ENCODE peak calls at places on chromosomes 5 and 9, in nine cellular contexts. One of them, this sample, is unnamed.

GRCh38 chr5:55982957-55983381 is 11.8 kb downstream of the IL6ST start:
- DNase-seq in AG20443: no peak
- DNase-seq in fibroblast of pulmonary artery: peak
- DNase-seq in stimulated activated naive CD4-positive, alpha-beta T cell treated with Interleukin-2 at 50 U/mL for 16 hours: no peak
- DNase-seq in lower lobe of right lung: no peak
- DNase-seq in hippocampal formation: no peak
- DNase-seq in GM10248: no peak
- DNase-seq in Ammon's horn: no peak
- DNase-seq in HT-29: peak
- DNase-seq in this sample: no peak

GRCh38 chr5:139745121-139745799 is 50.3 kb upstream of the PSD2 start:
- DNase-seq in AG20443: peak
- DNase-seq in fibroblast of pulmonary artery: peak
- DNase-seq in stimulated activated naive CD4-positive, alpha-beta T cell treated with Interleukin-2 at 50 U/mL for 16 hours: peak
- DNase-seq in lower lobe of right lung: no peak
- DNase-seq in hippocampal formation: no peak
- DNase-seq in GM10248: no peak
- DNase-seq in Ammon's horn: no peak
- DNase-seq in HT-29: no peak
- DNase-seq in this sample: peak

GRCh38 chr5:179125789-179126505 is 65.8 kb downstream of the ZNF354C start:
- DNase-seq in AG20443: no peak
- DNase-seq in fibroblast of pulmonary artery: no peak
- DNase-seq in stimulated activated naive CD4-positive, alpha-beta T cell treated with Interleukin-2 at 50 U/mL for 16 hours: no peak
- DNase-seq in lower lobe of right lung: peak
- DNase-seq in hippocampal formation: no peak
- DNase-seq in GM10248: no peak
- DNase-seq in Ammon's horn: no peak
- DNase-seq in HT-29: no peak
- DNase-seq in this sample: no peak

GRCh38 chr5:132220476-132220875 is 7.2 kb downstream of the P4HA2 start:
- DNase-seq in AG20443: peak
- DNase-seq in fibroblast of pulmonary artery: peak
- DNase-seq in stimulated activated naive CD4-positive, alpha-beta T cell treated with Interleukin-2 at 50 U/mL for 16 hours: no peak
- DNase-seq in lower lobe of right lung: no peak
- DNase-seq in hippocampal formation: no peak
- DNase-seq in GM10248: no peak
- DNase-seq in Ammon's horn: no peak
- DNase-seq in HT-29: no peak
- DNase-seq in this sample: no peak

GRCh38 chr9:114382951-114383865 is 4.6 kb downstream of the AKNA start:
- DNase-seq in AG20443: peak
- DNase-seq in fibroblast of pulmonary artery: peak
- DNase-seq in stimulated activated naive CD4-positive, alpha-beta T cell treated with Interleukin-2 at 50 U/mL for 16 hours: peak
- DNase-seq in lower lobe of right lung: no peak
- DNase-seq in hippocampal formation: peak
- DNase-seq in GM10248: peak
- DNase-seq in Ammon's horn: no peak
- DNase-seq in HT-29: no peak
- DNase-seq in this sample: no peak

GRCh38 chr5:111512026-111512405 is 319 bp downstream of the STARD4 start:
- DNase-seq in AG20443: no peak
- DNase-seq in fibroblast of pulmonary artery: peak
- DNase-seq in stimulated activated naive CD4-positive, alpha-beta T cell treated with Interleukin-2 at 50 U/mL for 16 hours: no peak
- DNase-seq in lower lobe of right lung: no peak
- DNase-seq in hippocampal formation: no peak
- DNase-seq in GM10248: peak
- DNase-seq in Ammon's horn: peak
- DNase-seq in HT-29: no peak
- DNase-seq in this sample: no peak

GRCh38 chr9:119071636-119072035 is 297.6 kb downstream of the BRINP1 start:
- DNase-seq in AG20443: no peak
- DNase-seq in fibroblast of pulmonary artery: no peak
- DNase-seq in stimulated activated naive CD4-positive, alpha-beta T cell treated with Interleukin-2 at 50 U/mL for 16 hours: no peak
- DNase-seq in lower lobe of right lung: no peak
- DNase-seq in hippocampal formation: no peak
- DNase-seq in GM10248: no peak
- DNase-seq in Ammon's horn: no peak
- DNase-seq in HT-29: no peak
- DNase-seq in this sample: no peak

GRCh38 chr5:122067330-122067885 is 10.7 kb downstream of the LOX start:
- DNase-seq in AG20443: no peak
- DNase-seq in fibroblast of pulmonary artery: no peak
- DNase-seq in stimulated activated naive CD4-positive, alpha-beta T cell treated with Interleukin-2 at 50 U/mL for 16 hours: no peak
- DNase-seq in lower lobe of right lung: no peak
- DNase-seq in hippocampal formation: no peak
- DNase-seq in GM10248: no peak
- DNase-seq in Ammon's horn: no peak
- DNase-seq in HT-29: no peak
- DNase-seq in this sample: no peak

GRCh38 chr9:94768766-94769165 is 42.3 kb downstream of the AOPEP start:
- DNase-seq in AG20443: no peak
- DNase-seq in fibroblast of pulmonary artery: no peak
- DNase-seq in stimulated activated naive CD4-positive, alpha-beta T cell treated with Interleukin-2 at 50 U/mL for 16 hours: no peak
- DNase-seq in lower lobe of right lung: no peak
- DNase-seq in hippocampal formation: no peak
- DNase-seq in GM10248: no peak
- DNase-seq in Ammon's horn: no peak
- DNase-seq in HT-29: no peak
- DNase-seq in this sample: no peak

GRCh38 chr5:77369566-77369965 is 122.5 kb downstream of the WDR41 start:
- DNase-seq in AG20443: no peak
- DNase-seq in fibroblast of pulmonary artery: no peak
- DNase-seq in stimulated activated naive CD4-positive, alpha-beta T cell treated with Interleukin-2 at 50 U/mL for 16 hours: no peak
- DNase-seq in lower lobe of right lung: no peak
- DNase-seq in hippocampal formation: no peak
- DNase-seq in GM10248: no peak
- DNase-seq in Ammon's horn: no peak
- DNase-seq in HT-29: no peak
- DNase-seq in this sample: no peak

GRCh38 chr9:37436540-37436939 is 14.0 kb downstream of the GRHPR start:
- DNase-seq in AG20443: no peak
- DNase-seq in fibroblast of pulmonary artery: no peak
- DNase-seq in stimulated activated naive CD4-positive, alpha-beta T cell treated with Interleukin-2 at 50 U/mL for 16 hours: no peak
- DNase-seq in lower lobe of right lung: no peak
- DNase-seq in hippocampal formation: no peak
- DNase-seq in GM10248: no peak
- DNase-seq in Ammon's horn: no peak
- DNase-seq in HT-29: no peak
- DNase-seq in this sample: peak

GRCh38 chr5:95901676-95902646 is 59.7 kb downstream of the ELL2 start:
- DNase-seq in AG20443: no peak
- DNase-seq in fibroblast of pulmonary artery: peak
- DNase-seq in stimulated activated naive CD4-positive, alpha-beta T cell treated with Interleukin-2 at 50 U/mL for 16 hours: no peak
- DNase-seq in lower lobe of right lung: no peak
- DNase-seq in hippocampal formation: no peak
- DNase-seq in GM10248: no peak
- DNase-seq in Ammon's horn: no peak
- DNase-seq in HT-29: no peak
- DNase-seq in this sample: no peak